ENCODE peak calls at places on chromosomes 13 and 19, in six cellular contexts. R is lower leg skin, Q is substantia nigra, G is fibroblast of the conjunctiva, H is non-pigmented ciliary epithelial cell, F is T-helper 17 cell. Z is an unnamed sample.

GRCh38 chr13:39100996-39101751 is 62.9 kb downstream of the NHLRC3 start:
- DNase-seq in G (no peak), R (no peak), Q (no peak), F (no peak), H (no peak), Z (no peak)

GRCh38 chr13:113643593-113643992 is 14.4 kb downstream of the ATP4B start:
- DNase-seq in G (no peak), H (peak; percentile 67), F (no peak), R (no peak), Q (no peak), Z (no peak)

GRCh38 chr19:49983645-49984229 is 22.8 kb upstream of the SIGLEC11 start:
- DNase-seq in Q (no peak), F (peak; percentile 61), G (peak; percentile 17), R (peak; percentile 27), H (no peak), Z (no peak)

GRCh38 chr13:20997301-20998061 is 63.9 kb downstream of the LATS2 start:
- DNase-seq in H (peak; percentile 80), Q (no peak), F (no peak), G (peak; percentile 85), R (no peak), Z (no peak)

GRCh38 chr19:1019980-1020867 is 699 bp downstream of the TMEM259 start:
- DNase-seq in F (no peak), H (no peak), R (no peak), Q (no peak), G (no peak), Z (peak; percentile 59)

GRCh38 chr13:101829484-101829883 is 377.0 kb downstream of the ITGBL1 start:
- DNase-seq in H (no peak), F (no peak), R (no peak), G (no peak), Q (no peak), Z (no peak)

GRCh38 chr13:97460004-97460756 is 26.2 kb downstream of the RAP2A start:
- DNase-seq in F (no peak), R (no peak), H (no peak), Q (no peak), G (peak; percentile 30), Z (no peak)

GRCh38 chr19:3944018-3944721 is 11.3 kb downstream of the NMRK2 start:
- DNase-seq in G (no peak), Q (no peak), H (no peak), F (no peak), R (no peak), Z (no peak)

GRCh38 chr19:8695911-8696310 is 2.7 kb downstream of the ACTL9 start:
- DNase-seq in H (no peak), R (no peak), G (no peak), Q (no peak), F (no peak), Z (no peak)

GRCh38 chr13:112715715-112716460 is 26.1 kb downstream of the ATP11A start:
- DNase-seq in H (no peak), F (no peak), R (no peak), Q (no peak), G (no peak), Z (peak; percentile 29)

GRCh38 chr13:39818953-39819352 is 163.5 kb downstream of the COG6 start:
- DNase-seq in G (no peak), H (peak; percentile 57), R (no peak), F (no peak), Q (no peak), Z (no peak)

GRCh38 chr19:57434386-57435061 is 601 bp upstream of the ZNF749 start:
- DNase-seq in F (no peak), H (no peak), Q (no peak), R (no peak), G (peak; percentile 12), Z (no peak)

GRCh38 chr19:50759886-50760285 is 10.4 kb upstream of the GPR32 start:
- DNase-seq in R (no peak), F (no peak), G (no peak), Q (no peak), H (no peak), Z (no peak)

GRCh38 chr19:51103811-51104470 is 4.3 kb downstream of the CTU1 start:
- DNase-seq in Q (no peak), G (no peak), H (no peak), R (no peak), F (no peak), Z (no peak)

GRCh38 chr19:38977445-38978314 is 2.1 kb upstream of the FBXO17 start:
- DNase-seq in G (no peak), R (no peak), H (no peak), F (no peak), Q (no peak), Z (no peak)

GRCh38 chr13:113820813-113821651 is 42.8 kb downstream of the GAS6 start:
- DNase-seq in G (peak; percentile 93), F (no peak), R (peak; percentile 94), H (peak; percentile 78), Q (peak; percentile 83), Z (peak; percentile 67)

GRCh38 chr13:19794552-19795143 is 11.9 kb upstream of the PSPC1 start:
- DNase-seq in F (no peak), H (no peak), R (no peak), G (no peak), Q (no peak), Z (no peak)

GRCh38 chr19:45587873-45588272 is 3.3 kb upstream of the OPA3 start:
- DNase-seq in G (no peak), F (no peak), H (no peak), Q (no peak), R (no peak), Z (no peak)

GRCh38 chr13:114309806-114310410 is 4.4 kb upstream of the CHAMP1 start:
- DNase-seq in F (no peak), H (no peak), G (no peak), R (no peak), Q (no peak), Z (no peak)

GRCh38 chr19:55322495-55322894 is 2.6 kb downstream of the TMEM150B start:
- DNase-seq in Q (no peak), F (no peak), R (no peak), H (no peak), G (no peak), Z (no peak)

GRCh38 chr13:113964251-113964995 is 9.5 kb downstream of the C13orf46 start:
- DNase-seq in H (no peak), R (no peak), Q (no peak), G (no peak), F (no peak), Z (peak; percentile 68)

GRCh38 chr19:34366670-34367423 is 1.9 kb downstream of the GPI start:
- DNase-seq in G (peak; percentile 36), H (no peak), R (no peak), Q (no peak), F (no peak), Z (no peak)

GRCh38 chr13:28558126-28558525 is 63.2 kb upstream of the FLT1 start:
- DNase-seq in H (peak; percentile 78), F (no peak), G (peak; percentile 78), Q (no peak), R (no peak), Z (no peak)

GRCh38 chr19:3821857-3822364 is 35.7 kb upstream of the MATK start:
- DNase-seq in G (no peak), H (no peak), Q (no peak), R (peak; percentile 26), F (peak; percentile 78), Z (peak; percentile 71)

GRCh38 chr13:29131159-29131558 is 311.0 kb downstream of the MTUS2 start:
- DNase-seq in R (no peak), G (no peak), H (no peak), F (no peak), Q (no peak), Z (no peak)

GRCh38 chr19:4581381-4582111 is 22.1 kb upstream of the SEMA6B start:
- DNase-seq in H (no peak), R (no peak), G (no peak), Q (no peak), F (no peak), Z (no peak)

GRCh38 chr19:56110515-56111448 is 10.3 kb downstream of the ZNF787 start:
- DNase-seq in Q (no peak), G (no peak), H (no peak), F (no peak), R (no peak), Z (peak; percentile 75)

GRCh38 chr19:8209111-8209964 is at the start of gene CERS4:
- DNase-seq in Q (peak; percentile 80), R (peak; percentile 38), H (no peak), F (peak; percentile 81), G (peak; percentile 16), Z (peak; percentile 68)

GRCh38 chr19:46915386-46915785 is 54.6 kb downstream of the ARHGAP35 start:
- DNase-seq in H (no peak), F (no peak), G (no peak), R (no peak), Q (no peak), Z (no peak)

GRCh38 chr13:109243311-109243951 is 543.0 kb downstream of the IRS2 start:
- DNase-seq in G (peak; percentile 57), R (no peak), Q (no peak), F (no peak), H (peak; percentile 94), Z (no peak)

GRCh38 chr13:95553614-95554385 is 1.3 kb downstream of the CLDN10 start:
- DNase-seq in F (no peak), R (no peak), G (no peak), H (no peak), Q (no peak), Z (peak; percentile 79)

GRCh38 chr19:6536138-6536671 is 5.4 kb downstream of the TNFSF9 start:
- DNase-seq in R (peak; percentile 54), Q (peak; percentile 16), G (no peak), H (no peak), F (peak; percentile 65), Z (no peak)

GRCh38 chr19:47253467-47253881 is 2.9 kb upstream of the CCDC9 start:
- DNase-seq in F (no peak), R (no peak), G (no peak), H (peak; percentile 83), Q (no peak), Z (no peak)

Z was measured in left lung.